ENCODE peak calls at places on chromosomes 5 and 9, in five cellular contexts. One of them, this sample, is unnamed.

GRCh38 chr5:109062669-109063068 is 315.0 kb downstream of the FER start:
- DNase-seq in ovary: no peak
- DNase-seq in tibial nerve: no peak
- DNase-seq in brain microvascular endothelial cell: no peak
- DNase-seq in AG04450: no peak
- DNase-seq in this sample: no peak

GRCh38 chr5:137359941-137360340 is 139.2 kb downstream of the SPOCK1 start:
- DNase-seq in ovary: no peak
- DNase-seq in tibial nerve: no peak
- DNase-seq in brain microvascular endothelial cell: no peak
- DNase-seq in AG04450: no peak
- DNase-seq in this sample: no peak

GRCh38 chr9:133449760-133450159 is 10.0 kb upstream of the CACFD1 start:
- DNase-seq in ovary: no peak
- DNase-seq in tibial nerve: no peak
- DNase-seq in brain microvascular endothelial cell: no peak
- DNase-seq in AG04450: no peak
- DNase-seq in this sample: peak; percentile 37

GRCh38 chr5:56278267-56278826 is 45.2 kb upstream of the ANKRD55 start:
- DNase-seq in ovary: no peak
- DNase-seq in tibial nerve: no peak
- DNase-seq in brain microvascular endothelial cell: peak; percentile 76
- DNase-seq in AG04450: peak; percentile 92
- DNase-seq in this sample: no peak

GRCh38 chr9:35906923-35907699 is 1.1 kb downstream of the HRCT1 start:
- DNase-seq in ovary: peak; percentile 66
- DNase-seq in tibial nerve: peak; percentile 75
- DNase-seq in brain microvascular endothelial cell: peak; percentile 57
- DNase-seq in AG04450: no peak
- DNase-seq in this sample: no peak

GRCh38 chr5:107542428-107542827 is 128.3 kb downstream of the EFNA5 start:
- DNase-seq in ovary: peak; percentile 76
- DNase-seq in tibial nerve: peak; percentile 80
- DNase-seq in brain microvascular endothelial cell: peak; percentile 95
- DNase-seq in AG04450: no peak
- DNase-seq in this sample: peak; percentile 66

GRCh38 chr5:136123236-136123768 is 9.3 kb upstream of the SMAD5 start:
- DNase-seq in ovary: no peak
- DNase-seq in tibial nerve: no peak
- DNase-seq in brain microvascular endothelial cell: no peak
- DNase-seq in AG04450: no peak
- DNase-seq in this sample: peak; percentile 96

GRCh38 chr5:73120222-73121108 is at the start of gene TMEM171:
- DNase-seq in ovary: no peak
- DNase-seq in tibial nerve: no peak
- DNase-seq in brain microvascular endothelial cell: peak; percentile 20
- DNase-seq in AG04450: no peak
- DNase-seq in this sample: no peak

GRCh38 chr9:80926611-80927010 is 762.7 kb downstream of the TLE1 start:
- DNase-seq in ovary: no peak
- DNase-seq in tibial nerve: no peak
- DNase-seq in brain microvascular endothelial cell: no peak
- DNase-seq in AG04450: no peak
- DNase-seq in this sample: no peak

GRCh38 chr9:6354072-6354686 is 26.0 kb downstream of the TPD52L3 start:
- DNase-seq in ovary: no peak
- DNase-seq in tibial nerve: no peak
- DNase-seq in brain microvascular endothelial cell: peak; percentile 56
- DNase-seq in AG04450: peak; percentile 48
- DNase-seq in this sample: peak; percentile 10

GRCh38 chr9:8917978-8918739 is 1118.6 kb upstream of the DMAC1 start:
- DNase-seq in ovary: no peak
- DNase-seq in tibial nerve: no peak
- DNase-seq in brain microvascular endothelial cell: no peak
- DNase-seq in AG04450: no peak
- DNase-seq in this sample: no peak

GRCh38 chr5:163569284-163569683 is 63.9 kb downstream of the MAT2B start:
- DNase-seq in ovary: no peak
- DNase-seq in tibial nerve: no peak
- DNase-seq in brain microvascular endothelial cell: no peak
- DNase-seq in AG04450: no peak
- DNase-seq in this sample: no peak

GRCh38 chr9:12785941-12786340 is 11.1 kb downstream of the LURAP1L start:
- DNase-seq in ovary: no peak
- DNase-seq in tibial nerve: no peak
- DNase-seq in brain microvascular endothelial cell: no peak
- DNase-seq in AG04450: no peak
- DNase-seq in this sample: no peak

GRCh38 chr5:92976156-92976555 is 604.9 kb downstream of the NR2F1-AS1 start:
- DNase-seq in ovary: no peak
- DNase-seq in tibial nerve: no peak
- DNase-seq in brain microvascular endothelial cell: no peak
- DNase-seq in AG04450: no peak
- DNase-seq in this sample: no peak

GRCh38 chr5:135505973-135506372 is 29.8 kb downstream of the NEUROG1 start:
- DNase-seq in ovary: no peak
- DNase-seq in tibial nerve: no peak
- DNase-seq in brain microvascular endothelial cell: no peak
- DNase-seq in AG04450: no peak
- DNase-seq in this sample: peak; percentile 80

GRCh38 chr5:6634788-6635430 is 1.7 kb downstream of the SRD5A1 start:
- DNase-seq in ovary: no peak
- DNase-seq in tibial nerve: no peak
- DNase-seq in brain microvascular endothelial cell: no peak
- DNase-seq in AG04450: no peak
- DNase-seq in this sample: no peak

GRCh38 chr9:99416007-99416406 is 193.9 kb downstream of the SEC61B start:
- DNase-seq in ovary: no peak
- DNase-seq in tibial nerve: no peak
- DNase-seq in brain microvascular endothelial cell: no peak
- DNase-seq in AG04450: no peak
- DNase-seq in this sample: no peak

GRCh38 chr5:172530835-172531703 is 76.7 kb upstream of the SH3PXD2B start:
- DNase-seq in ovary: no peak
- DNase-seq in tibial nerve: no peak
- DNase-seq in brain microvascular endothelial cell: no peak
- DNase-seq in AG04450: no peak
- DNase-seq in this sample: no peak

GRCh38 chr5:39541920-39542319 is 117.1 kb upstream of the DAB2 start:
- DNase-seq in ovary: no peak
- DNase-seq in tibial nerve: no peak
- DNase-seq in brain microvascular endothelial cell: no peak
- DNase-seq in AG04450: no peak
- DNase-seq in this sample: no peak

GRCh38 chr5:171415115-171415730 is 4.2 kb upstream of the FGF18 start:
- DNase-seq in ovary: no peak
- DNase-seq in tibial nerve: no peak
- DNase-seq in brain microvascular endothelial cell: no peak
- DNase-seq in AG04450: no peak
- DNase-seq in this sample: no peak

GRCh38 chr5:9186069-9186468 is 359.8 kb downstream of the SEMA5A start:
- DNase-seq in ovary: no peak
- DNase-seq in tibial nerve: no peak
- DNase-seq in brain microvascular endothelial cell: no peak
- DNase-seq in AG04450: no peak
- DNase-seq in this sample: no peak

GRCh38 chr5:136056336-136056735 is 27.5 kb downstream of the TGFBI start:
- DNase-seq in ovary: no peak
- DNase-seq in tibial nerve: no peak
- DNase-seq in brain microvascular endothelial cell: no peak
- DNase-seq in AG04450: no peak
- DNase-seq in this sample: no peak

GRCh38 chr9:2718001-2718697 is 839 bp downstream of the KCNV2 start:
- DNase-seq in ovary: no peak
- DNase-seq in tibial nerve: no peak
- DNase-seq in brain microvascular endothelial cell: no peak
- DNase-seq in AG04450: no peak
- DNase-seq in this sample: no peak

GRCh38 chr5:147554285-147554817 is 44.5 kb upstream of the DPYSL3 start:
- DNase-seq in ovary: no peak
- DNase-seq in tibial nerve: peak; percentile 9
- DNase-seq in brain microvascular endothelial cell: peak; percentile 62
- DNase-seq in AG04450: no peak
- DNase-seq in this sample: no peak

GRCh38 chr5:9170026-9170425 is 375.8 kb downstream of the SEMA5A start:
- DNase-seq in ovary: no peak
- DNase-seq in tibial nerve: no peak
- DNase-seq in brain microvascular endothelial cell: no peak
- DNase-seq in AG04450: no peak
- DNase-seq in this sample: no peak

GRCh38 chr9:107086460-107086859 is 196.6 kb upstream of the RAD23B start:
- DNase-seq in ovary: no peak
- DNase-seq in tibial nerve: no peak
- DNase-seq in brain microvascular endothelial cell: no peak
- DNase-seq in AG04450: no peak
- DNase-seq in this sample: no peak

DNA sequence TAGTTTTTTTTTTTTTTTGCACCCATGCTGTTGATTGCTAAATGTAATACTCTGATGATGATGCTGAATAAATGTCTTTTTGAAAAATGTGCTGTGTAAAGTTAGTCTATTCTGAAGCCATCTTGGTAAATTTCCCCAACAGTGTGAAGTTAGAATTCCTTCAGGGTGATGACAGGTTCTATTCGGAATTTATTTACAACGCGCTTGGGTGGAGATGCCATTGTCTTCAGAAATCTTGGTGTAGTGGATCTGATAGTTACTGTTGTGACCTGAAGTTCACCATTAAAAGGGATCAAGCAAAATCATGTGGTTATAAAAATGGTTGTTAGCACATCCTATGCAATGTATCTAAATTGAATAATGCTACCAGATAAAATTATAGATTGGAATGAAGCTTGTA is 36.3 kb upstream of the DMRT1 start:
- DNase-seq in ovary: no peak
- DNase-seq in tibial nerve: no peak
- DNase-seq in brain microvascular endothelial cell: no peak
- DNase-seq in AG04450: no peak
- DNase-seq in this sample: no peak
- H3K27ac ChIP-seq in ovary: no peak overlapping the region
- H3K27ac ChIP-seq in tibial nerve: no peak overlapping the region
- H3K27ac ChIP-seq in brain microvascular endothelial cell: no peak overlapping the region
- H3K27ac ChIP-seq in AG04450: no peak overlapping the region
- H3K27ac ChIP-seq in this sample: no peak overlapping the region

DNA sequence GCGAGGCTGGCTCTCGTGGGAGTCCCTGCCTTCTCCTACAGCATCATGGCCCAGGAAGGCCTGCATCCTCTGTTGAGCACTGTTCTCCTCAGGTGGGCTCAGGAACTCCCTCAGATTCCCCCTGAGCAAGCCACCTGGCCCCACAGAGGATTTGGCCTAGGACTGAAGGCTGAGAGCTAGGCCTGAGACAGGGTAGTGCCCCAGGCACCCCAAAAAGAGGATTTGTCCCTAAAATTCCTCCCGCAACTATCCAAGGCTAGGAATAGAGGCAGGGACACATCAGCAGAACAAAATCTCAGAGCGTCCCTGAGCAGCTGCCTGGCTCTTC is 11.0 kb upstream of the IRF1 start:
- DNase-seq in ovary: peak; percentile 34
- DNase-seq in tibial nerve: no peak
- DNase-seq in brain microvascular endothelial cell: no peak
- DNase-seq in AG04450: no peak
- DNase-seq in this sample: no peak
- H3K27ac ChIP-seq in ovary: no peak overlapping the region
- H3K27ac ChIP-seq in tibial nerve: peak overlapping the region; percentile 68
- H3K27ac ChIP-seq in brain microvascular endothelial cell: no peak overlapping the region
- H3K27ac ChIP-seq in AG04450: no peak overlapping the region
- H3K27ac ChIP-seq in this sample: no peak overlapping the region

GRCh38 chr5:174340221-174340620 is 294.7 kb downstream of the NSG2 start:
- DNase-seq in ovary: no peak
- DNase-seq in tibial nerve: no peak
- DNase-seq in brain microvascular endothelial cell: no peak
- DNase-seq in AG04450: no peak
- DNase-seq in this sample: no peak

GRCh38 chr5:174337276-174338203 is 292.0 kb downstream of the NSG2 start:
- DNase-seq in ovary: no peak
- DNase-seq in tibial nerve: no peak
- DNase-seq in brain microvascular endothelial cell: no peak
- DNase-seq in AG04450: no peak
- DNase-seq in this sample: no peak

GRCh38 chr5:174339130-174339529 is 293.6 kb downstream of the NSG2 start:
- DNase-seq in ovary: no peak
- DNase-seq in tibial nerve: no peak
- DNase-seq in brain microvascular endothelial cell: no peak
- DNase-seq in AG04450: no peak
- DNase-seq in this sample: no peak

GRCh38 chr5:174336479-174336878 is 291.0 kb downstream of the NSG2 start:
- DNase-seq in ovary: no peak
- DNase-seq in tibial nerve: no peak
- DNase-seq in brain microvascular endothelial cell: no peak
- DNase-seq in AG04450: no peak
- DNase-seq in this sample: no peak

DNA sequence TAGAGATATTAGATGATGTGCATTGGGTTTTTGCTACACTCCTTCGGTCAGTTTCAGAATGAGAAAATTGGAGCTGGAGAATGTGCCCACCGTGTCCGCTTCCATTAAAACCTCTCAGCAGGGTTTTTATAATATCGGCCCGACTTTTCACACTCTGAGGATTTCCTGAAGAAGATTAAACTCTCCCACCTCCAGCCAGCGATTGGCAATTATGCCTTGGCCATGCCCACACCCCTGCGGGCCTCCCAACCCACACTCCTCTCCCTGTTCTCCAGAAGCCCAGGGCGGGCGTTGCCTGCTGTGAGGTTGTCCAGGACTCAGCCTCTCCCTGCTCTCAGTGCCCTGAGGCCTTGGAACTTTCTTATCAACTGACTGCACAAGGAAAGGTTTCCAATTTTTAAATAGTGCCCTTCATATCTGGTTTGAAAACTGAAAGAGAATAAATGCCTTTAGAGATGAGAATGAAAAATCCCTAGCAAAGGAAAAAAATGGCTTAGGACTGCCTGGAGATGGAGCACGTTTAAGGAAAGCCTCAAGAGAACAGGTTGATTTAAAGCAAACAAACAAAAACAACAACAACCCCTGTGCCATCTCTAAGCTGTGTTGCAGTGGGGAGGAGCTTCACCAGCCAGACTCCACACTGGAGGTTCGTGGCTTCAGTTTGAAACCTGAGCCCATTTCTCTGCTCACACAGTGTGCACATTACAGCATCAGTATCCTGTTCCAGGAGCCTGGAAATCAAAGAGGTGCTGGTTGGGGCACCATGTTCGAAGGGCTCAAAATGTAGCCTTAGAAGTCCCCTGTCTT is 292.9 kb downstream of the NSG2 start:
- DNase-seq in ovary: no peak
- DNase-seq in tibial nerve: no peak
- DNase-seq in brain microvascular endothelial cell: no peak
- DNase-seq in AG04450: no peak
- DNase-seq in this sample: no peak
- H3K27ac ChIP-seq in ovary: no peak overlapping the region
- H3K27ac ChIP-seq in tibial nerve: no peak overlapping the region
- H3K27ac ChIP-seq in brain microvascular endothelial cell: no peak overlapping the region
- H3K27ac ChIP-seq in AG04450: no peak overlapping the region
- H3K27ac ChIP-seq in this sample: no peak overlapping the region

DNA sequence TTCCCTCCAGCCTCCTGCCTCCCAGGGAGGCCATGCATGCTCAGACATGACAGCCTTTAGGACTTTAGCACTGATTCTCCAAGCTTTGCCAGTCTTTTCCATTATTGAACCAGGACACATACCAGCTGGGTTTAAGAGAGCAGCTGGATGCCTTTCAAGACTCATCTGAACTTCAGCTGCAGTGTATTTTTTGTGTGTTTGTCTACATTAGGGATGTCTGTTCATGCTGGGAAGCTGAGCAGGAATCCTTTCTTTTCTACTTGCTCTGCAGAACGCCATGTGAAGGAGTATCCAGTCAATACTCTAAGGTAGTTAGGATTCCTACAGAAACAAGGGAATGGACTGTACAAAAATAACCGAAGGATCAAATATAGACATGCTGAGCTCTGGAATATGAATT is 67.5 kb upstream of the CD180 start:
- DNase-seq in ovary: no peak
- DNase-seq in tibial nerve: no peak
- DNase-seq in brain microvascular endothelial cell: no peak
- DNase-seq in AG04450: no peak
- DNase-seq in this sample: no peak
- H3K27ac ChIP-seq in ovary: no peak overlapping the region
- H3K27ac ChIP-seq in tibial nerve: no peak overlapping the region
- H3K27ac ChIP-seq in brain microvascular endothelial cell: no peak overlapping the region
- H3K27ac ChIP-seq in AG04450: no peak overlapping the region
- H3K27ac ChIP-seq in this sample: no peak overlapping the region